ENCODE peak calls at places on chromosomes 4 and X, in nine cellular contexts. X is adrenal gland; R is GM12865; N is fibroblast of lung; P is lower leg skin; Q is cardiac fibroblast; B is neural progenitor cell; C is CD4-positive, alpha-beta T cell; F is epithelial cell of proximal tubule. W is an unnamed sample.

GRCh38 chr4:148808416-148808815 is 366.2 kb upstream of the NR3C2 start:
- DNase-seq in X (no peak), R (no peak), N (peak), P (no peak), Q (no peak), B (no peak), C (no peak), F (no peak), W (no peak)

GRCh38 chr4:118351851-118352827 is 664 bp downstream of the PRSS12 start:
- DNase-seq in X (peak), R (peak), N (no peak), P (peak), Q (no peak), B (peak), C (no peak), F (no peak), W (no peak)

GRCh38 chr4:48295116-48295515 is 25.5 kb upstream of the TEC start:
- DNase-seq in X (no peak), R (no peak), N (peak), P (no peak), Q (no peak), B (no peak), C (no peak), F (no peak), W (no peak)

GRCh38 chrX:39814391-39814790 is 283.4 kb downstream of the BCOR start:
- DNase-seq in X (no peak), R (peak), N (no peak), P (no peak), Q (peak), B (no peak), C (peak), F (no peak), W (no peak)

GRCh38 chr4:89807441-89808140 is 29.4 kb downstream of the SNCA start:
- DNase-seq in X (no peak), R (no peak), N (no peak), P (no peak), Q (no peak), B (no peak), C (no peak), F (no peak), W (no peak)

GRCh38 chrX:40098264-40099045 is 697 bp upstream of the BCOR start:
- DNase-seq in X (peak), R (peak), N (peak), P (peak), Q (peak), B (peak), C (peak), F (no peak), W (no peak)

GRCh38 chr4:180261346-180261745 is 1981.9 kb upstream of the TENM3 start:
- DNase-seq in X (no peak), R (no peak), N (no peak), P (no peak), Q (no peak), B (peak), C (no peak), F (no peak), W (no peak)

GRCh38 chrX:36978886-36979285 is 29.3 kb upstream of the FAM47C start:
- DNase-seq in X (no peak), R (no peak), N (peak), P (no peak), Q (no peak), B (no peak), C (no peak), F (peak), W (no peak)

GRCh38 chr4:138311771-138312535 is 69.8 kb upstream of the SLC7A11 start:
- DNase-seq in X (no peak), R (no peak), N (peak), P (no peak), Q (peak), B (no peak), C (no peak), F (no peak), W (no peak)

GRCh38 chr4:166282081-166282770 is 409.2 kb downstream of the TLL1 start:
- DNase-seq in X (no peak), R (no peak), N (no peak), P (no peak), Q (no peak), B (no peak), C (no peak), F (no peak), W (no peak)

GRCh38 chr4:118981839-118982381 is 93.3 kb downstream of the SYNPO2 start:
- DNase-seq in X (peak), R (peak), N (peak), P (no peak), Q (peak), B (peak), C (peak), F (no peak), W (peak)

GRCh38 chrX:71652405-71652804 is 14.9 kb upstream of the LOC101059915 start:
- DNase-seq in X (peak), R (peak), N (peak), P (no peak), Q (peak), B (peak), C (peak), F (no peak), W (no peak)

GRCh38 chr4:26105815-26106699 is 192.0 kb downstream of the SMIM20 start:
- DNase-seq in X (no peak), R (no peak), N (peak), P (no peak), Q (peak), B (no peak), C (no peak), F (peak), W (no peak)

GRCh38 chrX:69192603-69193002 is 27.4 kb upstream of the PJA1 start:
- DNase-seq in X (no peak), R (no peak), N (no peak), P (peak), Q (no peak), B (no peak), C (no peak), F (no peak), W (no peak)

GRCh38 chr4:89129080-89129640 is 17.8 kb downstream of the TIGD2 start:
- DNase-seq in X (no peak), R (no peak), N (peak), P (no peak), Q (no peak), B (no peak), C (no peak), F (no peak), W (no peak)

GRCh38 chr4:61200991-61201526 is 933 bp downstream of the ADGRL3 start:
- DNase-seq in X (peak), R (no peak), N (peak), P (no peak), Q (peak), B (peak), C (no peak), F (no peak), W (no peak)

GRCh38 chr4:3364199-3364598 is 71.4 kb downstream of the RGS12 start:
- DNase-seq in X (no peak), R (no peak), N (no peak), P (no peak), Q (no peak), B (no peak), C (no peak), F (no peak), W (no peak)

GRCh38 chrX:25524150-25524549 is 508.4 kb upstream of the ARX start:
- DNase-seq in X (no peak), R (no peak), N (no peak), P (no peak), Q (peak), B (no peak), C (no peak), F (peak), W (no peak)

GRCh38 chr4:98468744-98469143 is 189.7 kb downstream of the TSPAN5 start:
- DNase-seq in X (no peak), R (no peak), N (peak), P (peak), Q (peak), B (peak), C (no peak), F (no peak), W (no peak)

GRCh38 chr4:152968806-152969394 is 32.8 kb downstream of the FHDC1 start:
- DNase-seq in X (no peak), R (no peak), N (peak), P (peak), Q (no peak), B (no peak), C (no peak), F (no peak), W (no peak)

GRCh38 chrX:100494570-100494969 is 84.5 kb upstream of the PCDH19 start:
- DNase-seq in X (no peak), R (no peak), N (no peak), P (no peak), Q (no peak), B (no peak), C (no peak), F (no peak), W (no peak)

GRCh38 chrX:101287402-101287801 is 3.7 kb downstream of the TAF7L start:
- DNase-seq in X (no peak), R (peak), N (peak), P (no peak), Q (peak), B (peak), C (no peak), F (no peak), W (no peak)

GRCh38 chr4:97720869-97721432 is 422.3 kb downstream of the STPG2 start:
- DNase-seq in X (no peak), R (no peak), N (peak), P (no peak), Q (peak), B (peak), C (no peak), F (peak), W (no peak)

GRCh38 chrX:16838202-16839066 is 31.7 kb downstream of the RBBP7 start:
- DNase-seq in X (peak), R (no peak), N (peak), P (no peak), Q (peak), B (peak), C (no peak), F (peak), W (no peak)

GRCh38 chrX:65635371-65635770 is 32.1 kb upstream of the MSN start:
- DNase-seq in X (peak), R (no peak), N (peak), P (no peak), Q (peak), B (no peak), C (no peak), F (no peak), W (no peak)

GRCh38 chr4:78059524-78059889 is 2.4 kb downstream of the FRAS1 start:
- DNase-seq in X (peak), R (peak), N (peak), P (no peak), Q (peak), B (peak), C (no peak), F (no peak), W (no peak)

GRCh38 chrX:118779581-118779980 is 44.0 kb upstream of the ZCCHC12 start:
- DNase-seq in X (no peak), R (no peak), N (no peak), P (no peak), Q (no peak), B (no peak), C (no peak), F (no peak), W (no peak)

GRCh38 chrX:69556094-69557011 is 52.2 kb downstream of the NALF2 start:
- DNase-seq in X (peak), R (peak), N (no peak), P (no peak), Q (peak), B (no peak), C (no peak), F (peak), W (no peak)

GRCh38 chr4:162839814-162840213 is 326.9 kb downstream of the NAF1 start:
- DNase-seq in X (no peak), R (peak), N (no peak), P (no peak), Q (no peak), B (no peak), C (no peak), F (no peak), W (no peak)

GRCh38 chr4:172173206-172173605 is 360.0 kb downstream of the GALNTL6 start:
- DNase-seq in X (no peak), R (no peak), N (no peak), P (no peak), Q (no peak), B (no peak), C (no peak), F (no peak), W (no peak)

GRCh38 chr4:168993724-168994510 is 16.1 kb downstream of the CBR4 start:
- DNase-seq in X (no peak), R (no peak), N (peak), P (no peak), Q (peak), B (no peak), C (no peak), F (peak), W (no peak)

DNA sequence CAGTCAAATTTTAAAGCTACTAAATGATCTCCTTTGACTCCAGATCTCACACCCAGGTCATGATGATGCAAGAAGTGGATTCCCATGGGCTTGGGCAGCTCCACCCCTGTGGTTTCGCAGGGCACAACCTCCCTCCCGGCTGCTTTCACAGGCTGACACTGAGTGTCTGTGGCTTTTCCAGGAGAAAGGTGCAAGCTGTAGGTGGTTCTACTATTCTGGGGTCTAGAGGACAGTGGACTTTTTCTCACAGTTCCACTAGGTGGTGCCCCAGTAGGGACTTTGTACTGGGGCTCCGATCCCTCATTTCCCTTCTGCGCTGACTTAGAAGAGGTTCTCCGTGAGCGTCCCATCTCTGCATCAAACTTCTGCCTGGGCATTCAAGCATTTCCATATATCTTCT is 845.2 kb downstream of the PCDH18 start:
- DNase-seq in X (no peak), R (peak), N (no peak), P (no peak), Q (peak), B (peak), C (no peak), F (no peak), W (no peak)
- TF ChIP-seq CTCF in X (no peak), R (no peak), N (peak), P (no peak), Q (peak), B (peak), C (no peak), F (peak), W (no peak)

DNA sequence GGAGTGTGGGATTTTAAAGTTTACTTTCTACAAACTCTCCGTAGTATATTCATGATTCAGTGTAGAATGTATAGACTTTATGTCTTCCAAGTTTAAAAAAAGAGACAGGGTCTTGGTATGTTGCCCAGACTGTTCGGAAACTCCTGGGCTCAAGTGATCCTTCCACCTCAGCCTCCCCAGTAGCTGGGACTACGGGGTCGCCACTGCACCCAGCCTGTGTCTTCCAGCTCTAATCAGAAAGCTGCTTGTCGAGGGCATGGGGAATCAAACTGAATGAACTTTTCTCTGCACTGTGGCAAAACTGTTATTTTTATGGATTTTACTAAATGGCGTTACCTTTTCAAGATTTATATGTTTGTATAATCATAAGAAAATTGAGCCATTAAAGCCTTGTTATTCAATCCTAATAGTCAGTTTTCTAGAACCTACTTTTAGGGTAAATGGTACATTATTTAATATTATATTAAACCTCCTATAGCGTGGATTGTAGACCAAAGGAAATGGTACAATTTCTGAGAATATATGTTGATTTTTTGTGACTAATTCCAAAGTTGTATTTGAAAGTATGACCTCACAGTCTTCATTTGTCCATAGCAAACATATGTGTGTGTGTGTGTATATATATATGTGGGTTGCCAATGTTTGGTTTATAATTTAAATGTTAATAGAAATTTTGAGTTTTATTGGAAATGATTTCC is 1.1 kb downstream of the BLOC1S4 start:
- DNase-seq in X (no peak), R (no peak), N (no peak), P (peak), Q (no peak), B (no peak), C (no peak), F (no peak), W (no peak)
- TF ChIP-seq CTCF in X (no peak), R (no peak), N (no peak), P (no peak), Q (no peak), B (no peak), C (no peak), F (no peak), W (no peak)

DNA sequence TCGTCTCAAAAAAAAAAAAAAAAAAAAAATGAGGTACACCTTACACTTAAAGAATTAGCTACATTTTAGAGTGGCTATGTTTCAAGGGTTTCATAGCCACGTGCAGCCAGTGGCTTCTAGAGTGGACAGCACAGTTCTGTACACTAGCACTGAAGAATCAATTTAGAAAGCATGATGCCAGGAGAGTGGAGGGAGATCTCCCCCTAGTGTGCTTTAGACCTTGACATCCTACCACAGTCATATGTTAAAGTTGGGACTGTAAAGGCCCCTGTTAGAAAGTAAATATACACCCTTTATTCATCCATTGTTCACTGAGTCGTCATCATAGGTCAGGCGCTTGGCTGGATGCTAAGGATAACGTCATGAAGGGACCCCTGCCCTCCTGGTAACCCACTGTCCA is 179.4 kb downstream of the QDPR start:
- DNase-seq in X (no peak), R (no peak), N (no peak), P (no peak), Q (no peak), B (no peak), C (no peak), F (no peak), W (no peak)
- TF ChIP-seq CTCF in X (no peak), R (no peak), N (no peak), P (no peak), Q (no peak), B (no peak), C (no peak), F (no peak), W (no peak)

GRCh38 chrX:153794018-153794896 is at the start of the genes IDH3G and SSR4:
- DNase-seq in X (peak), R (peak), N (peak), P (peak), Q (peak), B (peak), C (peak), F (peak), W (peak)
- TF ChIP-seq CTCF in X (no peak), R (no peak), N (no peak), P (no peak), Q (no peak), B (peak), C (no peak), F (no peak), W (no peak)

GRCh38 chrX:64205735-64206491 is 405 bp upstream of the AMER1 start:
- DNase-seq in X (peak), R (peak), N (peak), P (peak), Q (peak), B (peak), C (peak), F (peak), W (peak)
- TF ChIP-seq CTCF in X (peak), R (peak), N (no peak), P (no peak), Q (peak), B (peak), C (no peak), F (peak), W (no peak)

GRCh38 chr4:122003335-122003734 is 51.5 kb upstream of the TRPC3 start:
- DNase-seq in X (no peak), R (peak), N (no peak), P (no peak), Q (peak), B (peak), C (peak), F (no peak), W (no peak)
- TF ChIP-seq CTCF in X (peak), R (peak), N (peak), P (no peak), Q (peak), B (peak), C (no peak), F (peak), W (peak)

DNA sequence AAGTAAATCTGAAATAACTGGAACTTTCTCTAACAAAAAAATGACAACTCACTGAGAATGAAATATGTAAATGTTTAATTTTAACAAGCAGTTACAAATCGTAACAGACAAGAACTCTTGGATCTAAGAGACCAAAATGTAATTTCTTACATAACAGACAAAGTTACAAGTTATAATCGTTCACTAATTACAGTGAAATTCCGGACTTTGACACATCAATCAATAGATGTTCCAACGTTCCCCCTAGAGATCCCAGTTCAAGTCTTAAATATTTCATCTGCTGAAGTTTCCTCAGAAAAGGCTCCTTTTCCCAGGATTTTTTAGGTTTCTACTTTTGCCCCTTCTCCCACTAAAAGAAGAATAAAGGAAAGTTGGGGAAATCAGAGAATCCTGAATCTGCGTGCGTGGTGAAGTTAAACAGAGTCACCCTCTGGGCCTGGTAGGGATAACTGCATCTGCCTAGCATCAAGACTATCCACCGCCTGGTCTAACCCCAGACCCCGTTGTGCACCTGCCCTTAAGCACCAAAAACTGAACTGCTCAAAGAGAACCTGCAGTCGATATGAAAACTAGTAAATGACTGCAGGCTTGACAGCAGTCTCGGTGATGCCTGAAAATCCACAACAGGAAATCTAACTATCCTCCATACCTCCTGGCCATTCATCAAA is 2.3 kb downstream of the IRF2 start:
- DNase-seq in X (no peak), R (peak), N (no peak), P (no peak), Q (peak), B (peak), C (no peak), F (no peak), W (no peak)
- TF ChIP-seq CTCF in X (no peak), R (no peak), N (no peak), P (no peak), Q (no peak), B (no peak), C (no peak), F (peak), W (no peak)

GRCh38 chr4:122798917-122799316 is 27.7 kb upstream of the FGF2 start:
- DNase-seq in X (no peak), R (no peak), N (no peak), P (no peak), Q (no peak), B (no peak), C (no peak), F (no peak), W (no peak)

GRCh38 chr4:122796801-122797404 is 29.7 kb upstream of the FGF2 start:
- DNase-seq in X (no peak), R (no peak), N (peak), P (no peak), Q (no peak), B (no peak), C (no peak), F (no peak), W (no peak)

GRCh38 chr4:122797405-122798094 is 29.1 kb upstream of the FGF2 start:
- DNase-seq in X (no peak), R (no peak), N (no peak), P (no peak), Q (no peak), B (no peak), C (no peak), F (no peak), W (no peak)

GRCh38 chr4:122793811-122794210 is 32.8 kb upstream of the FGF2 start:
- DNase-seq in X (no peak), R (no peak), N (no peak), P (no peak), Q (no peak), B (no peak), C (no peak), F (no peak), W (no peak)

DNA sequence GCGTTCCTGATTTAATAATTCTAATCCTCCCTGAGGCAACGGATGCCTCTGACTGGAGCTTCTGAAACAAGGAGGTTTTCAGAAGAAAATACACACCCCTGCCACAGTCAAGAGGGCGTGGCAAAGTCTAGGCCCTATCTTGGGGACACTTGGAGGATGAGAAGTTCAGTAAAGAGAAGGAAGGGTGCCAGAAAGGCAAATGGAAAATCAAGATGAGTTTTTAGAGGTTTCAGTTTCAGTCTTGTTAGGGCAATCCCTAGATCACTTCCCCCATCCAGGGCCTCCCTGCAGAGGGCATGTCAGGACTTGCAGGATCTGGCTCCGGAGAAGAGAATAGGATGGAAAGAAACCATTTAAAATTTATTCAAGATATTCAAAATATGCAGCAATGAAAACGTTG is 28.5 kb upstream of the FGF2 start:
- DNase-seq in X (peak), R (peak), N (peak), P (no peak), Q (peak), B (peak), C (no peak), F (no peak), W (no peak)
- TF ChIP-seq CTCF in X (no peak), R (no peak), N (no peak), P (no peak), Q (peak), B (no peak), C (no peak), F (no peak), W (no peak)

W was measured in CD14-positive monocyte.